ENCODE peak calls at places on chromosomes 1 and 21, in four cellular contexts. V, W, O and Y are unnamed samples.

GRCh38 chr21:35198982-35199732 is 150.1 kb upstream of the RUNX1 start:
- DNase-seq in V (no peak), O (no peak), W (no peak), Y (no peak)

GRCh38 chr1:5967351-5968160 is 24.7 kb downstream of the NPHP4 start:
- DNase-seq in O (peak), W (no peak), V (no peak), Y (peak)

GRCh38 chr1:61091455-61091854 is 9.1 kb downstream of the NFIA start:
- DNase-seq in W (no peak), O (no peak), V (no peak), Y (no peak)

GRCh38 chr21:44079446-44079845 is 27.8 kb upstream of the PWP2 start:
- DNase-seq in W (no peak), V (no peak), O (no peak), Y (no peak)

GRCh38 chr1:44855742-44856141 is 12.7 kb upstream of the PTCH2 start:
- DNase-seq in V (no peak), W (no peak), O (no peak), Y (no peak)

GRCh38 chr21:45887121-45887611 is 94.4 kb upstream of the COL6A1 start:
- DNase-seq in O (peak), V (no peak), W (no peak), Y (no peak)

GRCh38 chr1:41626146-41626545 is 141.7 kb upstream of the EDN2 start:
- DNase-seq in V (no peak), O (no peak), W (no peak), Y (peak)

GRCh38 chr1:194114288-194114687 is 927.9 kb upstream of the B3GALT2 start:
- DNase-seq in O (no peak), W (no peak), V (no peak), Y (no peak)

GRCh38 chr1:153430561-153430960 is 14.2 kb downstream of the S100A7A start:
- DNase-seq in O (no peak), V (no peak), W (no peak), Y (no peak)

DNA sequence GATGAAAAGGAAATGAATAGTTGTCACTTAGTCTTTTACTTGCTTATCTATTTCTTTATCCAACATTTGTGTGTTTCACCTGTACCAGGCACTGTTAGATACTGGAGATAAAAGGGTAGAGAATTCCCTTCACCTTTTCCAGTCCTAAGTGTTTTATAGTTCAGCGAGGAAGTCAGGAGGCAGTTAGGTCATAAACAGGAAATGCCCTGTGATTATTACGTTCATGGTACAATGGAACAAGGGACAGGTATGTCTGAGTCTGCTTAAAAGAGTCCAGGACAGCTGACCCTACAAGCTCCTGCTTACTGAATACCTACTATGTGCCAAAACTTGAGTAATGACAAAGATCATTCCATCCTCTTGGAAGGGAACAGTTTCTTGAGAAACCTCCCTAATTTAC is 77.8 kb downstream of the TNR start:
- DNase-seq in O (no peak), W (no peak), V (no peak), Y (no peak)
- H3K4me3 ChIP-seq in O (no peak), W (no peak), V (no peak), Y (no peak)

DNA sequence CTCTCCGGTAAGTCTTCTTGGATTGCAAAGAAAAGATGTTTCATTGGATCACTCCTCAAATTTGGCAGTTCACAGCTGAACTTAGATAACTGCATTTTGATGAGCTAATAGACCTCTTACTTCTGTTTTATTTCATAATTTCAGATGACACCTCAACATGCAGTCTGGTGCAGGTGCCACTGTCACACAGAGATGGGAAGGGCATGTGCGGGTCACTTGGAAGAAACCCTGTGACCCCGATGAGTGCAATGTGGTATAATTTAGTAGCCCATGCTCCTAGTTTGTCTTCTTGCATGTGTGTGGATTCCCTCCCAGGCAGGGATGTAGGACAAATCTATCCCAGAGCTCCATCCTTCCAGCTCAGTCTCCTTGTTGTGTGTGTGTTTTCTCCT is 481 bp upstream of the SLAMF1 start:
- DNase-seq in O (no peak), W (no peak), V (no peak), Y (no peak)
- H3K4me3 ChIP-seq in O (no peak), W (no peak), V (no peak), Y (no peak)

DNA sequence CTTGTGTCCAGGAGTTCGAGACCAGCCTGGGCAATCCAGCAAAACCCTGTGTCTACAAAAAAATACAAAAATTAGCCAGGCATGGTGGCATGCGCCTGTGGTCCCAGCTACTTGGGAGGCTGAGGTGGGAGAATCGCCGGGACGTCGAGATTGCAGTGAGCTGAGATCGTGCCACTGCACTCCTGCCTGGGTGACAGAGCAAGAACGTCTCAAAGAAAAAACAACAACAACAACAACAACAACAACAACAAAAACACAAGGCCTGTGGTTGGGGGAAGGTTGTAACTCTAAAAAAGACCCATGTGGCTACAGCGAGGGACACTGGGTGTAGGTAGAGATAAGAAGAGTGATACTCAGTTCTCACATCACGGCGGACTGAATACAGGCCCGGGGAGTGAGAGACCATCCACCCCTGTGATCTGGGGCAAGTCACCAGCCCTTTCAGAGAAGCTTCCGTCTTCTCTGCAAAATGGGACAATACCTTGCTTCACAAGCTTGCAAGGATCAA is 848 bp upstream of the CDC42 start:
- DNase-seq in O (no peak), W (no peak), V (no peak), Y (no peak)
- H3K4me3 ChIP-seq in O (no peak), W (no peak), V (no peak), Y (peak)

DNA sequence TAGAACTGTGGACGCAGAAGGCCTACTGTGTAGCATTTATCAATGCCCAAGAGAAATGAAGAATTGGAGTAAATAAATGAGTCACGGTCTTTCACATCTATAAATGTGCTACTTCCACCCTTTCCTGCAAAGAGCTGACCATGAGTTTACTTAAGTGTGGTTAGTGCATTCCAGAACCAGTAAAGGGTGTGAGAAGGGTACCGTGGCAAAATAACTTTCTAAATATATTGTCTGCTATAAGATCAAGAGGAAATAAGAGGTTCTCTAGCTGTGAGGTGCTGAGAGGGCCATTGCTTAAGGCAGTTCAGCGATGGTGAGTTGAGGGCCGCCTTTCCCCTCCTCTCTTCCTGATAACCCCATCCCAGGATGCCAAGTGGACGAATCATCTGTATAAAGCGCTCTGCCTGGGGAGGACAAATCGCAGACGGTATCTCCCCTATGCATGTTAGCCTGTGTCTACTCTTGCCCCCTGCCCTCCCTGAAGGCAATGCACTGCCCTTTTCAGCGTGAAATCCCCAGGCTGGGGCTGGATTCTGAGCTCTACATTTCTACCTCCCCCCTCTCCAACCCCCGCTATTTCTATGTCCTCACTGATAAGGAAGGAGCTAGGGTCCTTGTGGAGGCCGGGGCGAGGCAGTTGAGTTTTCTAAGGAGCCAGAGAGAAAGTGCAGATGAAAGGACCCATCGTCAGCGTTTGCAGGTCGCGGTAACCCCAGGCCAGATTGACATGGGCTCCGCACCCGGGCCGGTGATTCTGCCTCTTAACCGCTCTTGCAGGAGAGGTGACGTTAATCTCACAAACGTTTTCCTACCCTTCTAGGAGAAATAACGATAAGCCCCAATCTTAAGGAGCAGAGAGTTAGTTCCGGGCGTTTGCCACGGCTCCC is 1.5 kb upstream of the NCAM2 start:
- DNase-seq in W (no peak), V (no peak), O (peak), Y (no peak)
- H3K4me3 ChIP-seq in W (no peak), V (no peak), O (peak), Y (no peak)